ENCODE peak calls at places on chromosomes 16 and 17, in four cellular contexts. C is BE2C, Q is osteoblast, H is HCT116. T is an unnamed sample.

GRCh38 chr17:12730931-12731521 is 58.3 kb upstream of the ARHGAP44 start:
- DNase-seq in C (no peak), Q (peak; percentile 76), H (peak; percentile 66), T (peak; percentile 77)

GRCh38 chr16:67236551-67237395 is 9.8 kb downstream of the TMEM208 start:
- DNase-seq in C (peak; percentile 94), Q (peak; percentile 94), H (peak; percentile 69), T (no peak)

GRCh38 chr16:55331648-55332185 is 7.7 kb downstream of the IRX6 start:
- DNase-seq in C (no peak), Q (no peak), H (no peak), T (no peak)

GRCh38 chr16:50213939-50214519 is 52.3 kb upstream of the ADCY7 start:
- DNase-seq in C (no peak), Q (no peak), H (peak; percentile 36), T (no peak)

GRCh38 chr16:78884199-78884598 is 716.3 kb downstream of the MAF start:
- DNase-seq in C (no peak), Q (no peak), H (no peak), T (no peak)

GRCh38 chr16:89135166-89135565 is 36.4 kb upstream of the CDH15 start:
- DNase-seq in C (no peak), Q (peak; percentile 49), H (no peak), T (no peak)

GRCh38 chr16:6095414-6095813 is 997.8 kb upstream of the EEF2KMT start:
- DNase-seq in C (no peak), Q (no peak), H (no peak), T (no peak)

GRCh38 chr17:75832652-75833400 is 11.4 kb downstream of the UNC13D start:
- DNase-seq in C (no peak), Q (no peak), H (no peak), T (peak; percentile 34)

GRCh38 chr17:69567130-69567529 is 152.6 kb downstream of the MAP2K6 start:
- DNase-seq in C (no peak), Q (no peak), H (no peak), T (no peak)

GRCh38 chr17:83201206-83202001 is 122.0 kb downstream of the METRNL start:
- DNase-seq in C (peak; percentile 2), Q (peak; percentile 47), H (no peak), T (peak; percentile 12)

GRCh38 chr17:57940217-57940616 is 15.0 kb downstream of the CUEDC1 start:
- DNase-seq in C (no peak), Q (peak; percentile 38), H (no peak), T (no peak)

GRCh38 chr16:67943619-67944503 is at the start of gene LCAT:
- DNase-seq in C (no peak), Q (peak; percentile 93), H (no peak), T (no peak)

GRCh38 chr17:40111221-40112128 is 10.3 kb upstream of the MSL1 start:
- DNase-seq in C (peak; percentile 89), Q (peak; percentile 96), H (peak; percentile 81), T (peak; percentile 87)

GRCh38 chr17:66951605-66951953 is 12.9 kb upstream of the CACNG4 start:
- DNase-seq in C (no peak), Q (no peak), H (no peak), T (no peak)

GRCh38 chr17:50264263-50265113 is 9.8 kb upstream of the TMEM92 start:
- DNase-seq in C (no peak), Q (peak; percentile 97), H (no peak), T (peak; percentile 33)

GRCh38 chr16:53370827-53371226 is 63.4 kb upstream of the RBL2 start:
- DNase-seq in C (no peak), Q (no peak), H (no peak), T (no peak)

GRCh38 chr16:49924078-49924477 is 68.2 kb upstream of the ZNF423 start:
- DNase-seq in C (peak; percentile 67), Q (peak; percentile 72), H (peak; percentile 27), T (no peak)

GRCh38 chr16:83852774-83853173 is 45.0 kb downstream of the HSBP1 start:
- DNase-seq in C (no peak), Q (no peak), H (no peak), T (no peak)

GRCh38 chr16:85453179-85453678 is 159.9 kb upstream of the GSE1 start:
- DNase-seq in C (no peak), Q (peak; percentile 82), H (no peak), T (no peak)

GRCh38 chr16:23595951-23596720 is at the start of gene NDUFAB1:
- DNase-seq in C (peak; percentile 93), Q (peak; percentile 98), H (peak; percentile 67), T (peak; percentile 88)

GRCh38 chr17:78278139-78278741 is 46.8 kb downstream of the TMEM235 start:
- DNase-seq in C (no peak), Q (peak; percentile 18), H (no peak), T (no peak)

GRCh38 chr17:3861761-3862681 is 16.0 kb upstream of the NCBP3 start:
- DNase-seq in C (no peak), Q (peak; percentile 76), H (no peak), T (no peak)

GRCh38 chr17:73706428-73706827 is 62.2 kb upstream of the SDK2 start:
- DNase-seq in C (no peak), Q (no peak), H (no peak), T (no peak)

GRCh38 chr17:70374496-70374895 is 205.2 kb downstream of the KCNJ2 start:
- DNase-seq in C (no peak), Q (no peak), H (no peak), T (no peak)

GRCh38 chr16:64983983-64984382 is 137.9 kb downstream of the CDH11 start:
- DNase-seq in C (peak; percentile 79), Q (peak; percentile 73), H (no peak), T (no peak)

GRCh38 chr17:77862890-77863813 is 95.4 kb upstream of the TNRC6C start:
- DNase-seq in C (no peak), Q (peak; percentile 9), H (no peak), T (no peak)

GRCh38 chr16:27853651-27854050 is 209.9 kb downstream of the GSG1L start:
- DNase-seq in C (no peak), Q (no peak), H (no peak), T (no peak)

GRCh38 chr17:27608330-27609230 is 22.4 kb upstream of the LGALS9 start:
- DNase-seq in C (no peak), Q (no peak), H (no peak), T (no peak)

GRCh38 chr17:43734376-43734775 is 24.2 kb downstream of the SOST start:
- DNase-seq in C (no peak), Q (peak; percentile 89), H (no peak), T (no peak)

GRCh38 chr17:3639981-3640596 is 3.5 kb downstream of the CTNS start:
- DNase-seq in C (no peak), Q (peak; percentile 92), H (no peak), T (no peak)

GRCh38 chr16:27225536-27226360 is 22.4 kb downstream of the KDM8 start:
- DNase-seq in C (no peak), Q (peak; percentile 31), H (no peak), T (no peak)

GRCh38 chr16:28038401-28038800 is 25.1 kb downstream of the GSG1L start:
- DNase-seq in C (no peak), Q (no peak), H (no peak), T (no peak)

DNA sequence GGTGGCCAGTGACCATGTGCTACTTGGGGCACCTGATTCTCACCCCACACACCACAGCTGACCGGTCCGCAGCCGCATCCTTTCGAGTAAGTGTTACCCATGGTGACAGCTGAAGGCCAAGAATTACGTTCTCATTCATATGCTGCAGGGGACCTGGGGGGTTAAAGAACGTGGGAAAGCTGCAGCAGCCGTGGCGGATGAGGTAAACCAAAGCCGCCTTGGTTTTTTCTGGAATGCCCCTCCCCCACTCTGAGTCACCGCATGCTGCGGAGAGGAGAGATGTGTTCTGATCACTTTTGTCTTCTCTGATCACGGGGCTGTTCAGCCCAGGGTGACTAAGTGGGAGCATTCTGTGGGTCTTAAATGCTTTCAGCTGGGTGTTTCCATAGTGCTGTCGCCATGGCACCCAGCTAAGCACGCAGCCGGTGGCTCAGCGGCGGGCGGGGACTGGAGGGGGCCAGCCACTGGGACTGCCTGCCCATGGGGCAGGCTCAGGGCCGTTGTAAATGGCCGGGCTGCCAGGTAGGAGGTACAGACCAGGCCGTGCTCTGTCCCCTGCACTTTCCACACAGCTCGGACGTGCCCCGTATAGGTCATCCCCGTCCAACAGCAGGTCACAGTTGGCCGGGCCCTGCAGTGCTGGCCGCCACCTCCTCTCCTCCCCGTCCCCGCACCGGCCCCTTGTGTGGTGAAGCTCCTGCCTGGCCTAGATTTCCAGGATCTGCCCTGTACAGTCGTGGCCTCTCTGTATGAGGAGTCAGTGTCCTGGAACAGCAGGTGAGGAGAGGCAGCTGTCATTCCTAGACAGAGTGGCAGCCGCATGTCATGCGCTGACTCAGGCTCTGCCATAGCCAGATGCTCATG is 60.0 kb downstream of the BAIAP2 start:
- DNase-seq in C (peak; percentile 77), Q (peak; percentile 100), H (peak; percentile 99), T (peak; percentile 71)
- H3K4me3 ChIP-seq in C (no peak overlapping the region), Q (peak overlapping the region; percentile 45), H (peak overlapping the region; percentile 1), T (no peak overlapping the region)

GRCh38 chr16:86504315-86505184 is 5.8 kb upstream of the FOXF1 start:
- DNase-seq in C (no peak), Q (peak; percentile 90), H (no peak), T (no peak)

GRCh38 chr16:86500708-86501510 is 9.4 kb upstream of the FOXF1 start:
- DNase-seq in C (no peak), Q (peak; percentile 75), H (no peak), T (no peak)

GRCh38 chr16:86503830-86504229 is 6.5 kb upstream of the FOXF1 start:
- DNase-seq in C (no peak), Q (peak; percentile 80), H (no peak), T (no peak)

GRCh38 chr16:86501989-86502855 is 8.1 kb upstream of the FOXF1 start:
- DNase-seq in C (no peak), Q (peak; percentile 60), H (no peak), T (no peak)

GRCh38 chr16:86502856-86503748 is 7.2 kb upstream of the FOXF1 start:
- DNase-seq in C (no peak), Q (peak; percentile 82), H (no peak), T (no peak)
- H3K4me3 ChIP-seq in C (no peak overlapping the region), Q (no peak overlapping the region), H (no peak overlapping the region), T (peak overlapping the region; percentile 60)

GRCh38 chr17:48617515-48618365 is 2.6 kb upstream of the HOXB8 start:
- DNase-seq in C (no peak), Q (no peak), H (no peak), T (no peak)
- H3K4me3 ChIP-seq in C (no peak overlapping the region), Q (no peak overlapping the region), H (peak overlapping the region; percentile 90), T (peak overlapping the region; percentile 40)

DNA sequence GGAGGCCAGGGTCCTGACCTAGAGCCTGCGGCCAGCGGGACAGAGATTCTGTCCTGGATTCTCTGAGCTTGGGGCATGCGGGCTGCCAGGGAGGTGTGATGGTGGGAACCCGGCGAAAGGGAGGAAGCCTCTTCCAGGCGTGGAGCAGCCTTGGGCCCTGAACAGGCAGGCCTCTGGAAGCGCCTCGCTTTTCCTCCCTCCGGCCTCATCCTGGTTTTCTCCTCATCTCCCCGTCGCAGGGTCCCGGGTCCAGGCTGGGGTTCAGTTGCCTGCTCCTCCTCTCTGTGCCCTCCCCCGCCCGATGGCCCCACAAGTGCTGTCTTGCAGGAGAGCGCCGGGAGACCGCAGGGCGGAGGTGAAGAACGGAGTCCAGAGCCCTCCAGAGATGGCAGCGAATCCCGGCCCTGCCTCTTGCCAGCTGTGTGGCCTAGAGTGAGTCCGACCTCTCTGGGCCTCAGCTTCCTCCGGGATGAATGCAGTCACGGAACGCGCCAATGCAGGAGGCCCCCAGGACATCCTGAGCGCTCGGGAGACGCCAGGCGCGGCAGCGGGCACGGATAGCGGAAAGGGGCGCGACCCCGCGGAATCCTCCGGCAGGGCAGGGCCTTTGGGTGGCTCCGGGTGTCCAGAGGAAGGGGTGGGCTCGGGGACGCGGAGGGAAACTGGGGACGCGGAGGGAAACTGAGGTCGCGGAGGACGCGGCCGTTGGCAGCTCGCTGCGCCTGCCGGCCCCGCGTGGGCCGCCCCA is 553 bp upstream of the RAB11FIP4 start:
- DNase-seq in C (no peak), Q (peak; percentile 70), H (no peak), T (no peak)
- H3K4me3 ChIP-seq in C (peak overlapping the region; percentile 36), Q (peak overlapping the region; percentile 22), H (no peak overlapping the region), T (peak overlapping the region; percentile 46)